ENCODE peak calls at places on chromosomes 5 and 9, in nine cellular contexts. U, O, K, X, W, Y, I, P and F are unnamed samples.

GRCh38 chr5:94481059-94481458 is 137.3 kb downstream of the KIAA0825 start:
- DNase-seq in Y (no peak), K (no peak), U (no peak), W (no peak), P (no peak), I (no peak), X (no peak), O (no peak), F (no peak)

GRCh38 chr9:84874583-84874982 is 205.1 kb downstream of the NTRK2 start:
- DNase-seq in K (no peak), P (no peak), U (no peak), X (no peak), W (peak), Y (no peak), I (no peak), O (peak), F (no peak)

GRCh38 chr5:38655691-38656090 is 99.2 kb upstream of the LIFR start:
- DNase-seq in P (no peak), K (no peak), U (no peak), O (no peak), Y (no peak), I (no peak), X (no peak), W (no peak), F (no peak)

GRCh38 chr9:123036886-123037540 is 3.5 kb downstream of the GPR21 start:
- DNase-seq in X (no peak), K (no peak), I (no peak), P (no peak), Y (no peak), U (no peak), O (no peak), W (no peak), F (no peak)

GRCh38 chr5:177498013-177498847 is 826 bp upstream of the PDLIM7 start:
- DNase-seq in U (peak), I (no peak), X (peak), W (peak), K (no peak), P (no peak), Y (peak), O (peak), F (no peak)

GRCh38 chr5:113057437-113058052 is 80.9 kb downstream of the DCP2 start:
- DNase-seq in P (no peak), Y (no peak), X (no peak), K (no peak), I (no peak), U (no peak), O (no peak), W (no peak), F (no peak)

GRCh38 chr5:31442253-31442820 is 89.6 kb downstream of the DROSHA start:
- DNase-seq in U (no peak), O (no peak), Y (no peak), K (no peak), I (no peak), P (no peak), W (peak), X (no peak), F (no peak)

GRCh38 chr5:91224459-91224858 is 158.7 kb downstream of the ARRDC3 start:
- DNase-seq in K (no peak), W (peak), U (no peak), X (no peak), Y (no peak), O (no peak), I (no peak), P (no peak), F (no peak)

GRCh38 chr9:114592356-114592755 is 4.8 kb downstream of the ATP6V1G1 start:
- DNase-seq in X (no peak), W (no peak), K (no peak), U (peak), O (peak), Y (no peak), P (no peak), I (no peak), F (peak)

GRCh38 chr5:147098233-147098790 is 136.5 kb upstream of the STK32A start:
- DNase-seq in K (no peak), O (peak), W (peak), U (peak), P (peak), Y (peak), X (no peak), I (peak), F (no peak)

GRCh38 chr5:133259199-133259997 is 207.6 kb downstream of the HSPA4 start:
- DNase-seq in I (no peak), K (no peak), U (no peak), O (no peak), W (no peak), P (no peak), Y (no peak), X (no peak), F (no peak)

GRCh38 chr9:109258619-109259321 is 62.1 kb downstream of the EPB41L4B start:
- DNase-seq in X (no peak), W (no peak), P (no peak), K (no peak), O (no peak), Y (no peak), I (no peak), U (no peak), F (no peak)

GRCh38 chr5:154768207-154768606 is 13.0 kb downstream of the LARP1 start:
- DNase-seq in U (no peak), X (no peak), Y (no peak), O (no peak), P (no peak), W (no peak), I (no peak), K (no peak), F (no peak)

GRCh38 chr9:110599468-110599867 is 19.9 kb upstream of the SVEP1 start:
- DNase-seq in U (no peak), K (no peak), I (no peak), P (no peak), X (no peak), W (peak), O (no peak), Y (no peak), F (no peak)

GRCh38 chr5:123264399-123264798 is 158.8 kb downstream of the CEP120 start:
- DNase-seq in I (no peak), W (no peak), P (no peak), Y (no peak), O (no peak), K (no peak), U (no peak), X (no peak), F (no peak)

GRCh38 chr9:72856985-72857631 is 95.7 kb downstream of the ALDH1A1 start:
- DNase-seq in I (no peak), W (peak), K (no peak), P (peak), Y (peak), O (peak), U (no peak), X (peak), F (no peak)

GRCh38 chr5:10652151-10652550 is 88.3 kb downstream of the ANKRD33B start:
- DNase-seq in I (no peak), U (no peak), W (no peak), X (no peak), O (no peak), P (no peak), Y (no peak), K (no peak), F (peak)

GRCh38 chr9:134885647-134886412 is 5.2 kb downstream of the FCN2 start:
- DNase-seq in P (no peak), I (no peak), U (no peak), K (peak), Y (no peak), O (no peak), X (no peak), W (no peak), F (peak)

GRCh38 chr9:78109075-78109474 is 77.5 kb upstream of the GNAQ start:
- DNase-seq in Y (no peak), O (no peak), K (no peak), I (no peak), U (no peak), P (no peak), X (no peak), W (no peak), F (no peak)

GRCh38 chr9:135343733-135344522 is 135.7 kb upstream of the PPP1R26 start:
- DNase-seq in K (peak), X (peak), Y (peak), O (peak), W (peak), P (peak), U (peak), I (no peak), F (peak)

GRCh38 chr9:104572612-104573011 is 3.6 kb downstream of the OR13C8 start:
- DNase-seq in U (no peak), O (no peak), K (no peak), W (no peak), Y (no peak), X (no peak), P (no peak), I (no peak), F (no peak)

GRCh38 chr5:135133181-135133580 is 99.2 kb upstream of the PITX1 start:
- DNase-seq in K (no peak), X (no peak), W (no peak), O (no peak), Y (no peak), I (no peak), U (no peak), P (no peak), F (no peak)

GRCh38 chr5:168656633-168657032 is 77.5 kb upstream of the PANK3 start:
- DNase-seq in K (no peak), Y (peak), O (no peak), X (no peak), P (no peak), U (no peak), I (peak), W (peak), F (no peak)

GRCh38 chr5:10628601-10629000 is 64.7 kb downstream of the ANKRD33B start:
- DNase-seq in Y (no peak), U (no peak), K (no peak), X (no peak), P (no peak), W (no peak), O (no peak), I (no peak), F (peak)

GRCh38 chr9:2872307-2872940 is 28.5 kb upstream of the PUM3 start:
- DNase-seq in U (no peak), I (no peak), X (no peak), O (peak), P (no peak), Y (peak), W (peak), K (no peak), F (no peak)

GRCh38 chr9:113963017-113963620 is 87.0 kb downstream of the ZNF618 start:
- DNase-seq in X (peak), U (peak), P (peak), Y (peak), W (peak), I (no peak), K (peak), O (peak), F (peak)

GRCh38 chr5:68295772-68296171 is 80.2 kb downstream of the PIK3R1 start:
- DNase-seq in U (no peak), P (no peak), K (no peak), Y (peak), X (no peak), I (no peak), W (no peak), O (no peak), F (no peak)

GRCh38 chr5:154087260-154087659 is 48.5 kb downstream of the MFAP3 start:
- DNase-seq in X (no peak), K (no peak), I (no peak), O (no peak), P (no peak), Y (no peak), U (no peak), W (no peak), F (no peak)

GRCh38 chr5:163347671-163348070 is 89.7 kb upstream of the CCNG1 start:
- DNase-seq in W (peak), K (no peak), I (peak), U (peak), O (peak), P (peak), Y (peak), X (peak), F (no peak)

GRCh38 chr5:163354685-163355084 is 82.7 kb upstream of the CCNG1 start:
- DNase-seq in X (no peak), P (no peak), Y (no peak), U (no peak), O (no peak), K (no peak), W (no peak), I (no peak), F (no peak)

GRCh38 chr5:163352531-163352930 is 84.9 kb upstream of the CCNG1 start:
- DNase-seq in W (no peak), O (no peak), P (no peak), U (no peak), I (no peak), Y (no peak), K (no peak), X (no peak), F (no peak)

GRCh38 chr5:163350083-163350482 is 87.3 kb upstream of the CCNG1 start:
- DNase-seq in P (no peak), O (no peak), X (no peak), I (no peak), Y (no peak), U (no peak), K (no peak), W (peak), F (no peak)
- TF ChIP-seq CTCF in P (peak), O (peak), X (no peak), I (no peak), Y (no peak), U (no peak), K (no peak), W (no peak), F (no peak)

DNA sequence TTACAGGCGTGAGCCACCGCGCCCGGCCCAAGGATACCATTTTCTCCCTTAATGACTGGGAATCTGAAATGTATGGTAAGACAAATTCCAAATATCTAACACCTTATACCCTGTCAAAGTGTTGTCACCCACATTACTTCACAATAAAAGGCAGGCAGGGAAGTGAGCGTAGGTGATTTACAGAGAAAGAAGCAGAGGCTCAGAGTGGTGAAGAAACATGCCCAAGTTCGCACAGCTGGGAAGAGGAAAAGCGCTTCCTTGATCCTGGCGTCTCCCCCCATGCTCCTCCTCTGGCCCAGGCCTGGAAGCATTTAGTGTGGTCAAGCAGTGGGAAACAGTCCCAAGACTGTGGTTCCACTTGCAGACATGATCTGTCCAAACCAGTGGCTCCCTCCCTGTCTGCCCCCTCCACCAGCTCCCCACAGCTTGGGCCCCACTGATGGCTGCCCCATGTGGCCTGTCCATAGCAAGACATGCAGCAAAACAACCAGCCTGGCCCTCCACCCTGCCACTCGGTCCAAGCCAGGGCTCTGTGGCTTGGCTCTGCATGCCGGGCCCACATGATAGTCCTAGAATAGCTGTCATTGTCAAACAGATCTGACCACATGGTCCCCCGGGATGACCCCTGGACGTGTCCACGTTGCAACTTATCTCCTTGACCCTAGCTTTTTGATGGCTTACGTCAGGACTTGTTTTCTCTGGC is 107.2 kb downstream of the TTLL11 start:
- DNase-seq in X (peak), O (no peak), K (no peak), P (no peak), I (no peak), U (no peak), Y (no peak), W (peak), F (no peak)
- TF ChIP-seq CTCF in X (peak), O (no peak), K (no peak), P (no peak), I (peak), U (no peak), Y (no peak), W (no peak), F (no peak)

GRCh38 chr9:14071484-14071883 is 242.5 kb downstream of the NFIB start:
- DNase-seq in K (no peak), O (no peak), P (no peak), X (peak), W (no peak), I (no peak), U (no peak), Y (no peak), F (no peak)
- TF ChIP-seq CTCF in K (no peak), O (no peak), P (peak), X (peak), W (no peak), I (no peak), U (no peak), Y (no peak), F (no peak)

GRCh38 chr5:149777382-149777781 is 47.3 kb downstream of the PPARGC1B start:
- DNase-seq in I (no peak), W (no peak), O (no peak), X (no peak), K (no peak), P (no peak), Y (no peak), U (no peak), F (no peak)

GRCh38 chr5:149776376-149777305 is 46.5 kb downstream of the PPARGC1B start:
- DNase-seq in I (no peak), P (no peak), W (no peak), X (no peak), K (no peak), O (no peak), U (peak), Y (no peak), F (no peak)

GRCh38 chr5:149779071-149779470 is 49.0 kb downstream of the PPARGC1B start:
- DNase-seq in K (no peak), X (no peak), P (no peak), W (no peak), O (no peak), Y (no peak), U (no peak), I (no peak), F (no peak)

GRCh38 chr5:149773245-149774095 is 43.4 kb downstream of the PPARGC1B start:
- DNase-seq in K (no peak), W (no peak), X (no peak), O (no peak), Y (no peak), I (no peak), P (no peak), U (peak), F (no peak)

DNA sequence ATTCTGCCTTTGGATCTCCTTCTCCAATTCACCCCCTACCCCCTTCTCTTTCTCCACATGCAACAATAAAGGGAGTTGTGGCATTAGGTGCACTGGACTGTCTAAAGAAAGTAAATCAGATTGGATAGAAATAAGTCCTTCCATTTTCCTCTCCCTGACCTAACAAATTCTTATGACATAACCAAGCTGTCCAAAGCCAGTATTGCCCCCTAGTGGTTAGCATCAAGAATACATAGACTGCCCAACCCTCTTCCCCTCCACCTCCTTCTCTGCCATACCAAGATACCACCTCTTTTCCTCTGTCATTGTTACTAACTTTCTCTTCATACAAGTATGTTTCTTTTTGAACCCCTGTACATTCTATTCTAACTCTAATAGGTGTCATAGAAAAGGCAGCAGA is 45.7 kb downstream of the PPARGC1B start:
- DNase-seq in K (no peak), X (peak), Y (peak), O (no peak), P (no peak), I (no peak), U (no peak), W (no peak), F (no peak)
- TF ChIP-seq CTCF in K (no peak), X (peak), Y (peak), O (peak), P (peak), I (peak), U (peak), W (peak), F (no peak)

DNA sequence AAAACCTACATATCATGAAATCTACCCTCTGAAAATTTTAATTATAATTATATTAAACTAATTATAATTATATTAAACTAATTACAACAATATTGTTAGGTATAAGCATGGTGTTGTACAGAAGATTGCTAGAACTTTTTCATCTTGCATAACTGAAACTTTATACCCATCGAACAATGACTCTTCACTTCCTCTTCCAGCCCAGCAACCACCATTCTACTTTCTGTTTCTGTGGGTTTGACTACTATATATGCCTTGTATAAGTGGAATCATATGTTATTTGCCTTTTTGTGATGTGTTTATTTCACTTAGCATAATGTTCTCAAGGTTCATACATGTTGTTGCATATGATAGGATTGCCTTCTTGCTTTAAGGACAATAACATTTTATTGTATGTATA is 274.2 kb upstream of the CCNH start:
- DNase-seq in I (no peak), O (no peak), K (no peak), Y (no peak), U (no peak), X (no peak), W (no peak), P (no peak), F (no peak)
- TF ChIP-seq CTCF in I (no peak), O (no peak), K (no peak), Y (no peak), U (no peak), X (no peak), W (no peak), P (no peak), F (no peak)

DNA sequence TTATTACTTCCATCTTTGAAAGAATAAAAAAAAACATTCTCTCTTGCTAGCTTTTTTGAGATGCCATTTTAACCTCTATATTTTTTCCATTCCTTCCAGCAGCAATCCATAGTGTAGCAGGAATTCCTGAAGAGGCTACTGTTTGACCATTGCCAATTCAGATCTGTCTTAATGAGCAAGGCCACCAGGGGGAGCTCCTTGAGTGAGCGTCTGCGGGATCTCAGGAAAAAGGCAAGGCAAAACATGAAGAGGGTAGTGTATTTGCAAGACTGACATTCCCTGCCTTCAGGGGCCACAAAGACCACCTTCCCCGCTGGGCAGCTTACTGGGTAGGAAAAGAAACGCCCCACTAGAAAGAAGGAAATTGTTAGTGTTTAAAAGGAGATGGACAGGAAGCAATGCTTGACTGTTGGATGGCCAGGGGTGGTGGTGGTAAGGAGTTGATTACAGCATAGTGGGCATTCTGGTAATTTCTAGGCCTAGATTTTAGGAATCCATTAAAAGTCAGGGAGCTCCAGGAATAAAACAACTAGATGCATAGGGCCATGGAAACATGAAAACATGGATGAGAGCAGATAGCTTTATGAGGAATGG is 206.6 kb upstream of the HAPLN1 start:
- DNase-seq in K (peak), U (peak), O (peak), W (peak), P (peak), X (peak), Y (peak), I (no peak), F (peak)
- TF ChIP-seq CTCF in K (peak), U (peak), O (peak), W (peak), P (peak), X (peak), Y (peak), I (peak), F (peak)

DNA sequence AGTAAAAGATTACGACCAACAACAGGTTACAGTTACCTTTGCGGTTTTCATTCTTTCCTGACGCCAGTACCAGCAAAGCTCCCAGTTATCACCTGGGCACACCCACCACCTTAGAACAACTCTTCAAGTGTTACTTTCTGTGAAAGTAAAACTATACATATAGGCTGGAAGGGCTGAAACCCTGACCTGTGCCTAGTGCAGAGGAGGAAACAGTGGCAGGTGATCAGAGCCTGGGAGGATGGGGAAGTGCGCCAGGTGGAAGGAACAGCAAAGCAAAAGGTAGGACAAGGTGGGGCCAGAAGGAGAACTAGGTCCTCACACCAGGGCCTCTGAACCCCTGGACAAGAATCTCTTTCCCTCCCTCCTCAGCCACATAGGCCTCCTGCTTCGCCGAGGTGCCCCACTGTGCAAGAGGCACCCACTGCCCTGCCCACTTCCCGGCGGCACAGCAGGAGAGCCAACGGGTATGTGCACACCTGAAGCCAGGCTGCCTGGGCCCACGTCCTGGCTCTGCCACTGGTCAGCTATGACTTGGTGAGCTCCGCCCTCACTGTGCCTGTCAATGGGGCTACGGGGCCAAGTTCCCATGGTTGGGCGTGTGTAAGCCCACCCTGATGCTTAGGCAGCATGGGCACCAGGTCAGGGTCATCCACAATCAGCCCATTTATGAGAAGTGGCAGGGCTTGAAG is 26.9 kb downstream of the BICD2 start:
- DNase-seq in K (no peak), Y (no peak), I (no peak), O (no peak), X (no peak), W (no peak), U (peak), P (no peak), F (no peak)
- TF ChIP-seq CTCF in K (no peak), Y (no peak), I (no peak), O (no peak), X (no peak), W (no peak), U (no peak), P (no peak), F (no peak)